ENCODE peak calls at places on chromosomes 1 and 21, in seven cellular contexts. One of them, this sample, is unnamed.

GRCh38 chr1:198150369-198150768 is 6.4 kb upstream of the NEK7 start:
- DNase-seq in testis: no peak
- DNase-seq in GM12864: no peak
- DNase-seq in nephron progenitor cell: no peak
- DNase-seq in AG09319: no peak
- DNase-seq in dorsolateral prefrontal cortex: no peak
- DNase-seq in natural killer cell: no peak
- DNase-seq in this sample: no peak

GRCh38 chr1:110148961-110149360 is 1.3 kb upstream of the SLC6A17 start:
- DNase-seq in testis: no peak
- DNase-seq in GM12864: no peak
- DNase-seq in nephron progenitor cell: no peak
- DNase-seq in AG09319: no peak
- DNase-seq in dorsolateral prefrontal cortex: no peak
- DNase-seq in natural killer cell: no peak
- DNase-seq in this sample: no peak

GRCh38 chr1:46458846-46459245 is 30.8 kb upstream of the DMBX1 start:
- DNase-seq in testis: no peak
- DNase-seq in GM12864: no peak
- DNase-seq in nephron progenitor cell: no peak
- DNase-seq in AG09319: no peak
- DNase-seq in dorsolateral prefrontal cortex: no peak
- DNase-seq in natural killer cell: no peak
- DNase-seq in this sample: no peak

GRCh38 chr21:42562258-42562657 is 48.6 kb downstream of the SLC37A1 start:
- DNase-seq in testis: no peak
- DNase-seq in GM12864: no peak
- DNase-seq in nephron progenitor cell: no peak
- DNase-seq in AG09319: no peak
- DNase-seq in dorsolateral prefrontal cortex: no peak
- DNase-seq in natural killer cell: no peak
- DNase-seq in this sample: no peak

GRCh38 chr1:232385221-232385620 is 244.7 kb downstream of the SIPA1L2 start:
- DNase-seq in testis: no peak
- DNase-seq in GM12864: no peak
- DNase-seq in nephron progenitor cell: no peak
- DNase-seq in AG09319: no peak
- DNase-seq in dorsolateral prefrontal cortex: peak
- DNase-seq in natural killer cell: no peak
- DNase-seq in this sample: no peak

GRCh38 chr1:178232949-178233348 is 139.0 kb downstream of the RASAL2 start:
- DNase-seq in testis: no peak
- DNase-seq in GM12864: no peak
- DNase-seq in nephron progenitor cell: no peak
- DNase-seq in AG09319: peak
- DNase-seq in dorsolateral prefrontal cortex: no peak
- DNase-seq in natural killer cell: no peak
- DNase-seq in this sample: no peak

GRCh38 chr1:38134294-38134755 is 87.7 kb upstream of the POU3F1 start:
- DNase-seq in testis: peak
- DNase-seq in GM12864: no peak
- DNase-seq in nephron progenitor cell: no peak
- DNase-seq in AG09319: no peak
- DNase-seq in dorsolateral prefrontal cortex: peak
- DNase-seq in natural killer cell: no peak
- DNase-seq in this sample: no peak

GRCh38 chr1:219757890-219758289 is 145.0 kb upstream of the ZC3H11B start:
- DNase-seq in testis: peak
- DNase-seq in GM12864: no peak
- DNase-seq in nephron progenitor cell: no peak
- DNase-seq in AG09319: no peak
- DNase-seq in dorsolateral prefrontal cortex: no peak
- DNase-seq in natural killer cell: no peak
- DNase-seq in this sample: no peak

GRCh38 chr1:62084304-62084905 is 110.2 kb upstream of the L1TD1 start:
- DNase-seq in testis: peak
- DNase-seq in GM12864: no peak
- DNase-seq in nephron progenitor cell: no peak
- DNase-seq in AG09319: no peak
- DNase-seq in dorsolateral prefrontal cortex: no peak
- DNase-seq in natural killer cell: no peak
- DNase-seq in this sample: no peak

GRCh38 chr1:42963378-42964005 is 4.8 kb upstream of the SLC2A1 start:
- DNase-seq in testis: no peak
- DNase-seq in GM12864: no peak
- DNase-seq in nephron progenitor cell: no peak
- DNase-seq in AG09319: peak
- DNase-seq in dorsolateral prefrontal cortex: no peak
- DNase-seq in natural killer cell: no peak
- DNase-seq in this sample: no peak

GRCh38 chr1:1166642-1167415 is 6.9 kb upstream of the TTLL10 start:
- DNase-seq in testis: no peak
- DNase-seq in GM12864: no peak
- DNase-seq in nephron progenitor cell: peak
- DNase-seq in AG09319: no peak
- DNase-seq in dorsolateral prefrontal cortex: no peak
- DNase-seq in natural killer cell: no peak
- DNase-seq in this sample: no peak

GRCh38 chr1:210057593-210057992 is 119.6 kb downstream of the SYT14 start:
- DNase-seq in testis: no peak
- DNase-seq in GM12864: no peak
- DNase-seq in nephron progenitor cell: no peak
- DNase-seq in AG09319: no peak
- DNase-seq in dorsolateral prefrontal cortex: no peak
- DNase-seq in natural killer cell: no peak
- DNase-seq in this sample: no peak

GRCh38 chr1:66119148-66119547 is 326.5 kb downstream of the PDE4B start:
- DNase-seq in testis: no peak
- DNase-seq in GM12864: no peak
- DNase-seq in nephron progenitor cell: no peak
- DNase-seq in AG09319: no peak
- DNase-seq in dorsolateral prefrontal cortex: no peak
- DNase-seq in natural killer cell: no peak
- DNase-seq in this sample: no peak

GRCh38 chr1:39269349-39269748 is 64.9 kb downstream of the MACF1 start:
- DNase-seq in testis: no peak
- DNase-seq in GM12864: no peak
- DNase-seq in nephron progenitor cell: no peak
- DNase-seq in AG09319: no peak
- DNase-seq in dorsolateral prefrontal cortex: no peak
- DNase-seq in natural killer cell: no peak
- DNase-seq in this sample: no peak

GRCh38 chr1:204172404-204173049 is 6.4 kb upstream of the REN start:
- DNase-seq in testis: no peak
- DNase-seq in GM12864: no peak
- DNase-seq in nephron progenitor cell: no peak
- DNase-seq in AG09319: no peak
- DNase-seq in dorsolateral prefrontal cortex: no peak
- DNase-seq in natural killer cell: no peak
- DNase-seq in this sample: no peak

GRCh38 chr1:100722211-100722610 is 2.7 kb downstream of the VCAM1 start:
- DNase-seq in testis: no peak
- DNase-seq in GM12864: no peak
- DNase-seq in nephron progenitor cell: no peak
- DNase-seq in AG09319: no peak
- DNase-seq in dorsolateral prefrontal cortex: no peak
- DNase-seq in natural killer cell: no peak
- DNase-seq in this sample: no peak

GRCh38 chr1:194338241-194338948 is 1152.0 kb upstream of the B3GALT2 start:
- DNase-seq in testis: no peak
- DNase-seq in GM12864: no peak
- DNase-seq in nephron progenitor cell: no peak
- DNase-seq in AG09319: no peak
- DNase-seq in dorsolateral prefrontal cortex: no peak
- DNase-seq in natural killer cell: no peak
- DNase-seq in this sample: no peak

GRCh38 chr1:110069302-110070281 is 880 bp downstream of the ALX3 start:
- DNase-seq in testis: no peak
- DNase-seq in GM12864: no peak
- DNase-seq in nephron progenitor cell: peak
- DNase-seq in AG09319: no peak
- DNase-seq in dorsolateral prefrontal cortex: no peak
- DNase-seq in natural killer cell: no peak
- DNase-seq in this sample: no peak

GRCh38 chr1:226474443-226475111 is 66.7 kb upstream of the PARP1 start:
- DNase-seq in testis: no peak
- DNase-seq in GM12864: no peak
- DNase-seq in nephron progenitor cell: no peak
- DNase-seq in AG09319: no peak
- DNase-seq in dorsolateral prefrontal cortex: no peak
- DNase-seq in natural killer cell: no peak
- DNase-seq in this sample: no peak

GRCh38 chr1:220028496-220028895 is 17.8 kb downstream of the EPRS1 start:
- DNase-seq in testis: no peak
- DNase-seq in GM12864: no peak
- DNase-seq in nephron progenitor cell: no peak
- DNase-seq in AG09319: no peak
- DNase-seq in dorsolateral prefrontal cortex: no peak
- DNase-seq in natural killer cell: no peak
- DNase-seq in this sample: no peak

DNA sequence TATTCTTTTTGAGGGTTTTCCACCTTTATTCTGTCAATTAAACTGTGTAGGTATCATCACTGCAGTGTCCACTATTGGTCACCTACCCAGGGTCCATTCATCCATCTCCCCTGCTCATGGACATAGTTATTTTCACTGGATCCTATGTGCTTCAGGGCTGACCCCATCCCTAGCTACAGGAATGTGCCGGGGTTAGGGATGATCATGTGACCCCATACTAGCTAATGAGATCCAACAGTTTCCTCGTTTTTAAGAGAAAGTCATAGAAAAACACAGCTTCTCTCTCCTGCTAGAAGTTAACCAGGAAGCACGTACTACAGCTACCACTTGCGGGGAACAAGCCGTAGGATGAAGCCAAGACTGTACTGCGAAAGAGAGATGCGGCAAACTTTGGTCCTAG is 19.6 kb downstream of the PTGER3 start:
- DNase-seq in testis: no peak
- DNase-seq in GM12864: no peak
- DNase-seq in nephron progenitor cell: no peak
- DNase-seq in AG09319: no peak
- DNase-seq in dorsolateral prefrontal cortex: no peak
- DNase-seq in natural killer cell: no peak
- DNase-seq in this sample: no peak
- TF ChIP-seq CTCF in testis: no peak
- TF ChIP-seq CTCF in GM12864: no peak
- TF ChIP-seq CTCF in nephron progenitor cell: no peak
- TF ChIP-seq CTCF in AG09319: no peak
- TF ChIP-seq CTCF in dorsolateral prefrontal cortex: no peak
- TF ChIP-seq CTCF in natural killer cell: no peak
- TF ChIP-seq CTCF in this sample: no peak

DNA sequence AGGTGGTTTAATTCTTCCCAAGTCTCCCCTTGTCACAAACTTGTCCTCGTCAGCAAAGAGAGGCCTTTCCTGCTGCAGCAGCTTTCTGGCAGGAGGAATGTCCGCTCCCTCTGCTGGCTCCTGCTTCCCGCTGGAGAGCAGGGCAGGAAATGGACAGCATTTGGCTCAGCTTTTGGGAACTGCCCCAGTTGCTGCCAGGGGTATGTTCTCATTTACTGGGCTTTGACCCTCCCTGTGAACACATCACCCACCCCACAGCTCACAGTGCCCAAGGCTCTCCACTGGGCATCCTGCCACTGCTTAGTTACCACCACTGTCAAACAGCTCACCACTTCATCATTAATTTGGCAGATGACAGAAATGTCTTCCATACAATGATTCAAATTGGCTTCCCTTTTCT is 75.4 kb downstream of the MRPL37 start:
- DNase-seq in testis: peak
- DNase-seq in GM12864: no peak
- DNase-seq in nephron progenitor cell: no peak
- DNase-seq in AG09319: peak
- DNase-seq in dorsolateral prefrontal cortex: no peak
- DNase-seq in natural killer cell: no peak
- DNase-seq in this sample: no peak
- TF ChIP-seq CTCF in testis: no peak
- TF ChIP-seq CTCF in GM12864: no peak
- TF ChIP-seq CTCF in nephron progenitor cell: no peak
- TF ChIP-seq CTCF in AG09319: peak
- TF ChIP-seq CTCF in dorsolateral prefrontal cortex: no peak
- TF ChIP-seq CTCF in natural killer cell: no peak
- TF ChIP-seq CTCF in this sample: peak

DNA sequence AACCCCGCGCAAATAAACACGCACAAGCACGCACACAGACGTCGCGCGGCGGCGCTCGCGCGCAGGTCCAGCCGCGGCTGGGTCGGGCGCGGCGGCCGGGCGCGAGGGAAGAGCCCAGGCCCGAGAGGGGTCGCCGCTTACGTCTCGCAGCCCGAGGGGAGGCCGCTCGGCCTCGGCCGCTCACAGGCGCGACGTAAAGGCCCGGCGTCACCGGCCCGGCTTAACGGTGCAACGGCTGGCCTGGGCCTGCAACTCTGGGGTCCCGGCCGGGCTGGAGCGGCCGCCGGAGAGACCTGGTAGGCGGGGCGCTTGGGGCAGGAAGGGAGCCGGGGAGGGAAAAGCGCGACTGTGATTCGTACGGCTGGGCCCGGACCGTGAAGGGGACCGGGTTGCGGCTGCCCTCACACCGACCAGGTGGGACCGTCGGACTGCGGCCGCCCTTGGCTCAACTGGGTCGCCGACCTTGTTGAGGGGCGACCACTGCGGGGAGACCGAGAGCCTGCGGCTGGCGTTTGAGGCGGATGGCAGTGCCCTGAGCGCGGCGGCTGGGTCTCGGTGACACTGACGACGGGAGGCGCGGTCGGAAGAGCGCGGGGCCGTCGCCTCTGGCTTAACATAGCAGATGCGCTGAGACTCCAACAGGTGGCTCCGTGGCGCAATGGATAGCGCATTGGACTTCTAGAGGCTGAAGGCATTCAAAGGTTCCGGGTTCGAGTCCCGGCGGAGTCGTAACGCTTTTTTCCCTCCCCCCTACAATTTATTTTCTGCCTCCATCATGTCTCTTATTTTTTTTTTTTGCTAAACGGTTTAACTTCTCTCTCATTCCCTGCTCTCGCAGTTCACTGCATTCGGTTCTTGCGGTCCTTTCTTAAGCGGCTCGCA is 31.8 kb downstream of the DNTTIP2 start:
- DNase-seq in testis: peak
- DNase-seq in GM12864: peak
- DNase-seq in nephron progenitor cell: peak
- DNase-seq in AG09319: peak
- DNase-seq in dorsolateral prefrontal cortex: peak
- DNase-seq in natural killer cell: peak
- DNase-seq in this sample: peak
- TF ChIP-seq CTCF in testis: peak
- TF ChIP-seq CTCF in GM12864: no peak
- TF ChIP-seq CTCF in nephron progenitor cell: no peak
- TF ChIP-seq CTCF in AG09319: no peak
- TF ChIP-seq CTCF in dorsolateral prefrontal cortex: no peak
- TF ChIP-seq CTCF in natural killer cell: no peak
- TF ChIP-seq CTCF in this sample: peak

DNA sequence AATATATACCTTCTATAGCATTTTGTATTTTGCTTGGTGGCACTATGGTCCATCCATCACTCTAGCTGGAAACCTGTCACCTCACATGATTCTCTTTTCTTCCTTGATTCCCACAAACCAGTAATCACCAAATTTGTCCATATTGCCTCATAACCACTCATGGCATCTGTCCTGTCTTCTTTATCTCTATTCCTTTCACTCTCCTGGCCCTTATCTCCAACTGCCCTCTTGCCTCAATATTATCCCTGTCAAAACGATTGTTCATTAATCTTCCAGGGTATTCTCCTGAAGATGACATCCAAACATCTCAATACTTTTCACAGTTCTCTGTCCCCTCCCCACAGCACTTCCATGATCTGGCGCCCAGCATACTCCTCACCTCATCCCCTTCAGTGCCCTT is 46.1 kb downstream of the WDR64 start:
- DNase-seq in testis: no peak
- DNase-seq in GM12864: no peak
- DNase-seq in nephron progenitor cell: no peak
- DNase-seq in AG09319: no peak
- DNase-seq in dorsolateral prefrontal cortex: no peak
- DNase-seq in natural killer cell: no peak
- DNase-seq in this sample: no peak
- TF ChIP-seq CTCF in testis: no peak
- TF ChIP-seq CTCF in GM12864: no peak
- TF ChIP-seq CTCF in nephron progenitor cell: no peak
- TF ChIP-seq CTCF in AG09319: no peak
- TF ChIP-seq CTCF in dorsolateral prefrontal cortex: no peak
- TF ChIP-seq CTCF in natural killer cell: no peak
- TF ChIP-seq CTCF in this sample: no peak

This sample was measured in chondrocyte.